ENCODE peak calls at places on chromosomes 2 and 18, in nine cellular contexts. One of them, this sample, is unnamed.

GRCh38 chr2:5921081-5921642 is 229.0 kb downstream of the SOX11 start:
- DNase-seq in hippocampal formation: no peak
- DNase-seq in M059J: no peak
- DNase-seq in astrocyte of the spinal cord: no peak
- DNase-seq in RPMI8226: no peak
- DNase-seq in activated T-cell treated with anti-CD3 and anti-CD28 coated beads, Interleukin-2, amount 50 U/mL, for 24 hours: no peak
- DNase-seq in colonic mucosa: no peak
- DNase-seq in left colon: no peak
- DNase-seq in stimulated activated CD4-positive, alpha-beta T cell treated with anti-CD3 and anti-CD28 coated beads, Interleukin-12 subunit alpha, Interleukin-12 subunit beta, amount 100 ng/mL, for 48 hours: no peak
- DNase-seq in this sample: no peak

GRCh38 chr18:267688-268552 is at the start of gene THOC1:
- DNase-seq in hippocampal formation: peak; percentile 87
- DNase-seq in M059J: peak; percentile 88
- DNase-seq in astrocyte of the spinal cord: peak; percentile 94
- DNase-seq in RPMI8226: peak; percentile 96
- DNase-seq in activated T-cell treated with anti-CD3 and anti-CD28 coated beads, Interleukin-2, amount 50 U/mL, for 24 hours: peak; percentile 97
- DNase-seq in colonic mucosa: peak; percentile 96
- DNase-seq in left colon: peak; percentile 93
- DNase-seq in stimulated activated CD4-positive, alpha-beta T cell treated with anti-CD3 and anti-CD28 coated beads, Interleukin-12 subunit alpha, Interleukin-12 subunit beta, amount 100 ng/mL, for 48 hours: peak; percentile 94
- DNase-seq in this sample: peak; percentile 90

GRCh38 chr2:151347904-151348303 is 9.5 kb upstream of the TNFAIP6 start:
- DNase-seq in hippocampal formation: no peak
- DNase-seq in M059J: no peak
- DNase-seq in astrocyte of the spinal cord: no peak
- DNase-seq in RPMI8226: no peak
- DNase-seq in activated T-cell treated with anti-CD3 and anti-CD28 coated beads, Interleukin-2, amount 50 U/mL, for 24 hours: no peak
- DNase-seq in colonic mucosa: no peak
- DNase-seq in left colon: no peak
- DNase-seq in stimulated activated CD4-positive, alpha-beta T cell treated with anti-CD3 and anti-CD28 coated beads, Interleukin-12 subunit alpha, Interleukin-12 subunit beta, amount 100 ng/mL, for 48 hours: no peak
- DNase-seq in this sample: no peak

GRCh38 chr2:158781562-158781961 is 13.6 kb upstream of the DAPL1 start:
- DNase-seq in hippocampal formation: no peak
- DNase-seq in M059J: peak; percentile 50
- DNase-seq in astrocyte of the spinal cord: peak; percentile 73
- DNase-seq in RPMI8226: no peak
- DNase-seq in activated T-cell treated with anti-CD3 and anti-CD28 coated beads, Interleukin-2, amount 50 U/mL, for 24 hours: no peak
- DNase-seq in colonic mucosa: no peak
- DNase-seq in left colon: no peak
- DNase-seq in stimulated activated CD4-positive, alpha-beta T cell treated with anti-CD3 and anti-CD28 coated beads, Interleukin-12 subunit alpha, Interleukin-12 subunit beta, amount 100 ng/mL, for 48 hours: no peak
- DNase-seq in this sample: no peak

GRCh38 chr2:43542285-43542933 is 53.4 kb downstream of the THADA start:
- DNase-seq in hippocampal formation: no peak
- DNase-seq in M059J: peak; percentile 43
- DNase-seq in astrocyte of the spinal cord: peak; percentile 76
- DNase-seq in RPMI8226: peak; percentile 27
- DNase-seq in activated T-cell treated with anti-CD3 and anti-CD28 coated beads, Interleukin-2, amount 50 U/mL, for 24 hours: no peak
- DNase-seq in colonic mucosa: no peak
- DNase-seq in left colon: no peak
- DNase-seq in stimulated activated CD4-positive, alpha-beta T cell treated with anti-CD3 and anti-CD28 coated beads, Interleukin-12 subunit alpha, Interleukin-12 subunit beta, amount 100 ng/mL, for 48 hours: no peak
- DNase-seq in this sample: no peak

GRCh38 chr2:65846984-65847383 is 414.6 kb upstream of the SPRED2 start:
- DNase-seq in hippocampal formation: no peak
- DNase-seq in M059J: no peak
- DNase-seq in astrocyte of the spinal cord: no peak
- DNase-seq in RPMI8226: no peak
- DNase-seq in activated T-cell treated with anti-CD3 and anti-CD28 coated beads, Interleukin-2, amount 50 U/mL, for 24 hours: no peak
- DNase-seq in colonic mucosa: no peak
- DNase-seq in left colon: no peak
- DNase-seq in stimulated activated CD4-positive, alpha-beta T cell treated with anti-CD3 and anti-CD28 coated beads, Interleukin-12 subunit alpha, Interleukin-12 subunit beta, amount 100 ng/mL, for 48 hours: no peak
- DNase-seq in this sample: no peak

GRCh38 chr18:71242981-71243380 is 954.1 kb downstream of the SOCS6 start:
- DNase-seq in hippocampal formation: no peak
- DNase-seq in M059J: no peak
- DNase-seq in astrocyte of the spinal cord: no peak
- DNase-seq in RPMI8226: no peak
- DNase-seq in activated T-cell treated with anti-CD3 and anti-CD28 coated beads, Interleukin-2, amount 50 U/mL, for 24 hours: no peak
- DNase-seq in colonic mucosa: no peak
- DNase-seq in left colon: no peak
- DNase-seq in stimulated activated CD4-positive, alpha-beta T cell treated with anti-CD3 and anti-CD28 coated beads, Interleukin-12 subunit alpha, Interleukin-12 subunit beta, amount 100 ng/mL, for 48 hours: no peak
- DNase-seq in this sample: no peak

GRCh38 chr2:15733867-15734765 is 142.4 kb downstream of the DDX1 start:
- DNase-seq in hippocampal formation: peak; percentile 47
- DNase-seq in M059J: peak; percentile 43
- DNase-seq in astrocyte of the spinal cord: peak; percentile 56
- DNase-seq in RPMI8226: no peak
- DNase-seq in activated T-cell treated with anti-CD3 and anti-CD28 coated beads, Interleukin-2, amount 50 U/mL, for 24 hours: no peak
- DNase-seq in colonic mucosa: no peak
- DNase-seq in left colon: no peak
- DNase-seq in stimulated activated CD4-positive, alpha-beta T cell treated with anti-CD3 and anti-CD28 coated beads, Interleukin-12 subunit alpha, Interleukin-12 subunit beta, amount 100 ng/mL, for 48 hours: no peak
- DNase-seq in this sample: no peak

GRCh38 chr2:20661981-20662937 is 4.7 kb upstream of the GDF7 start:
- DNase-seq in hippocampal formation: no peak
- DNase-seq in M059J: no peak
- DNase-seq in astrocyte of the spinal cord: no peak
- DNase-seq in RPMI8226: no peak
- DNase-seq in activated T-cell treated with anti-CD3 and anti-CD28 coated beads, Interleukin-2, amount 50 U/mL, for 24 hours: no peak
- DNase-seq in colonic mucosa: no peak
- DNase-seq in left colon: no peak
- DNase-seq in stimulated activated CD4-positive, alpha-beta T cell treated with anti-CD3 and anti-CD28 coated beads, Interleukin-12 subunit alpha, Interleukin-12 subunit beta, amount 100 ng/mL, for 48 hours: no peak
- DNase-seq in this sample: no peak

GRCh38 chr2:156182132-156182531 is 150.4 kb downstream of the NR4A2 start:
- DNase-seq in hippocampal formation: no peak
- DNase-seq in M059J: peak; percentile 1
- DNase-seq in astrocyte of the spinal cord: no peak
- DNase-seq in RPMI8226: no peak
- DNase-seq in activated T-cell treated with anti-CD3 and anti-CD28 coated beads, Interleukin-2, amount 50 U/mL, for 24 hours: no peak
- DNase-seq in colonic mucosa: peak; percentile 76
- DNase-seq in left colon: peak; percentile 63
- DNase-seq in stimulated activated CD4-positive, alpha-beta T cell treated with anti-CD3 and anti-CD28 coated beads, Interleukin-12 subunit alpha, Interleukin-12 subunit beta, amount 100 ng/mL, for 48 hours: no peak
- DNase-seq in this sample: no peak

GRCh38 chr2:64101141-64101591 is 43.1 kb downstream of the PELI1 start:
- DNase-seq in hippocampal formation: no peak
- DNase-seq in M059J: no peak
- DNase-seq in astrocyte of the spinal cord: peak; percentile 17
- DNase-seq in RPMI8226: no peak
- DNase-seq in activated T-cell treated with anti-CD3 and anti-CD28 coated beads, Interleukin-2, amount 50 U/mL, for 24 hours: no peak
- DNase-seq in colonic mucosa: no peak
- DNase-seq in left colon: no peak
- DNase-seq in stimulated activated CD4-positive, alpha-beta T cell treated with anti-CD3 and anti-CD28 coated beads, Interleukin-12 subunit alpha, Interleukin-12 subunit beta, amount 100 ng/mL, for 48 hours: no peak
- DNase-seq in this sample: no peak

GRCh38 chr2:161886248-161886647 is 187.8 kb downstream of the DPP4 start:
- DNase-seq in hippocampal formation: no peak
- DNase-seq in M059J: no peak
- DNase-seq in astrocyte of the spinal cord: no peak
- DNase-seq in RPMI8226: no peak
- DNase-seq in activated T-cell treated with anti-CD3 and anti-CD28 coated beads, Interleukin-2, amount 50 U/mL, for 24 hours: no peak
- DNase-seq in colonic mucosa: no peak
- DNase-seq in left colon: no peak
- DNase-seq in stimulated activated CD4-positive, alpha-beta T cell treated with anti-CD3 and anti-CD28 coated beads, Interleukin-12 subunit alpha, Interleukin-12 subunit beta, amount 100 ng/mL, for 48 hours: no peak
- DNase-seq in this sample: no peak

GRCh38 chr2:186848873-186849578 is at the start of gene ZSWIM2:
- DNase-seq in hippocampal formation: no peak
- DNase-seq in M059J: peak; percentile 70
- DNase-seq in astrocyte of the spinal cord: peak; percentile 78
- DNase-seq in RPMI8226: peak; percentile 67
- DNase-seq in activated T-cell treated with anti-CD3 and anti-CD28 coated beads, Interleukin-2, amount 50 U/mL, for 24 hours: peak; percentile 30
- DNase-seq in colonic mucosa: peak; percentile 20
- DNase-seq in left colon: peak; percentile 26
- DNase-seq in stimulated activated CD4-positive, alpha-beta T cell treated with anti-CD3 and anti-CD28 coated beads, Interleukin-12 subunit alpha, Interleukin-12 subunit beta, amount 100 ng/mL, for 48 hours: no peak
- DNase-seq in this sample: peak; percentile 82

GRCh38 chr2:104504331-104505073 is 349.4 kb upstream of the POU3F3 start:
- DNase-seq in hippocampal formation: no peak
- DNase-seq in M059J: no peak
- DNase-seq in astrocyte of the spinal cord: no peak
- DNase-seq in RPMI8226: no peak
- DNase-seq in activated T-cell treated with anti-CD3 and anti-CD28 coated beads, Interleukin-2, amount 50 U/mL, for 24 hours: no peak
- DNase-seq in colonic mucosa: no peak
- DNase-seq in left colon: no peak
- DNase-seq in stimulated activated CD4-positive, alpha-beta T cell treated with anti-CD3 and anti-CD28 coated beads, Interleukin-12 subunit alpha, Interleukin-12 subunit beta, amount 100 ng/mL, for 48 hours: no peak
- DNase-seq in this sample: no peak

GRCh38 chr2:138494265-138494966 is 7.2 kb upstream of the SPOPL start:
- DNase-seq in hippocampal formation: no peak
- DNase-seq in M059J: no peak
- DNase-seq in astrocyte of the spinal cord: no peak
- DNase-seq in RPMI8226: no peak
- DNase-seq in activated T-cell treated with anti-CD3 and anti-CD28 coated beads, Interleukin-2, amount 50 U/mL, for 24 hours: no peak
- DNase-seq in colonic mucosa: no peak
- DNase-seq in left colon: no peak
- DNase-seq in stimulated activated CD4-positive, alpha-beta T cell treated with anti-CD3 and anti-CD28 coated beads, Interleukin-12 subunit alpha, Interleukin-12 subunit beta, amount 100 ng/mL, for 48 hours: no peak
- DNase-seq in this sample: no peak

GRCh38 chr2:67006373-67006960 is 390.7 kb upstream of the ETAA1 start:
- DNase-seq in hippocampal formation: peak; percentile 9
- DNase-seq in M059J: no peak
- DNase-seq in astrocyte of the spinal cord: no peak
- DNase-seq in RPMI8226: no peak
- DNase-seq in activated T-cell treated with anti-CD3 and anti-CD28 coated beads, Interleukin-2, amount 50 U/mL, for 24 hours: no peak
- DNase-seq in colonic mucosa: no peak
- DNase-seq in left colon: no peak
- DNase-seq in stimulated activated CD4-positive, alpha-beta T cell treated with anti-CD3 and anti-CD28 coated beads, Interleukin-12 subunit alpha, Interleukin-12 subunit beta, amount 100 ng/mL, for 48 hours: no peak
- DNase-seq in this sample: no peak

GRCh38 chr18:43774497-43774896 is 497.2 kb upstream of the SYT4 start:
- DNase-seq in hippocampal formation: no peak
- DNase-seq in M059J: no peak
- DNase-seq in astrocyte of the spinal cord: no peak
- DNase-seq in RPMI8226: no peak
- DNase-seq in activated T-cell treated with anti-CD3 and anti-CD28 coated beads, Interleukin-2, amount 50 U/mL, for 24 hours: no peak
- DNase-seq in colonic mucosa: no peak
- DNase-seq in left colon: no peak
- DNase-seq in stimulated activated CD4-positive, alpha-beta T cell treated with anti-CD3 and anti-CD28 coated beads, Interleukin-12 subunit alpha, Interleukin-12 subunit beta, amount 100 ng/mL, for 48 hours: no peak
- DNase-seq in this sample: no peak

GRCh38 chr2:173793649-173794565 is 171.3 kb downstream of the SP3 start:
- DNase-seq in hippocampal formation: no peak
- DNase-seq in M059J: no peak
- DNase-seq in astrocyte of the spinal cord: no peak
- DNase-seq in RPMI8226: no peak
- DNase-seq in activated T-cell treated with anti-CD3 and anti-CD28 coated beads, Interleukin-2, amount 50 U/mL, for 24 hours: no peak
- DNase-seq in colonic mucosa: peak; percentile 30
- DNase-seq in left colon: peak; percentile 35
- DNase-seq in stimulated activated CD4-positive, alpha-beta T cell treated with anti-CD3 and anti-CD28 coated beads, Interleukin-12 subunit alpha, Interleukin-12 subunit beta, amount 100 ng/mL, for 48 hours: no peak
- DNase-seq in this sample: no peak